ENCODE peak calls at places on chromosomes 7 and 10, in seven cellular contexts. B is aorta, S is prostate gland, J is cardiac muscle cell, L is SK-N-SH, M is neuronal stem cell, A is GM23338. W is an unnamed sample.

GRCh38 chr7:147279951-147280350 is 1163.3 kb downstream of the CNTNAP2 start:
- DNase-seq in B (no peak), S (no peak), J (no peak), L (no peak), M (peak), A (no peak), W (no peak)

GRCh38 chr7:123003539-123004126 is 8.1 kb upstream of the TAS2R16 start:
- DNase-seq in B (no peak), S (no peak), J (no peak), L (no peak), M (no peak), A (no peak), W (no peak)

GRCh38 chr7:34821965-34822558 is 164.0 kb downstream of the NPSR1 start:
- DNase-seq in B (no peak), S (no peak), J (no peak), L (no peak), M (no peak), A (peak), W (no peak)

GRCh38 chr10:3429651-3430050 is 257.1 kb upstream of the PITRM1 start:
- DNase-seq in B (no peak), S (no peak), J (no peak), L (no peak), M (no peak), A (no peak), W (peak)

GRCh38 chr7:108204281-108204796 is 74.2 kb upstream of the LAMB4 start:
- DNase-seq in B (no peak), S (no peak), J (no peak), L (no peak), M (no peak), A (no peak), W (no peak)

GRCh38 chr10:106711313-106711906 is 453.1 kb downstream of the SORCS1 start:
- DNase-seq in B (no peak), S (no peak), J (peak), L (peak), M (peak), A (peak), W (no peak)

GRCh38 chr7:99128076-99128950 is 15.6 kb downstream of the SMURF1 start:
- DNase-seq in B (no peak), S (peak), J (no peak), L (no peak), M (no peak), A (no peak), W (no peak)

GRCh38 chr7:24510781-24511180 is 62.5 kb upstream of the PALS2 start:
- DNase-seq in B (no peak), S (no peak), J (no peak), L (no peak), M (no peak), A (no peak), W (no peak)

GRCh38 chr7:93719546-93719945 is 145.0 kb upstream of the CALCR start:
- DNase-seq in B (no peak), S (no peak), J (no peak), L (no peak), M (no peak), A (no peak), W (no peak)

GRCh38 chr7:18960735-18961134 is 156.7 kb downstream of the TWIST1 start:
- DNase-seq in B (no peak), S (no peak), J (no peak), L (no peak), M (no peak), A (no peak), W (no peak)

GRCh38 chr7:25360471-25360870 is 132.2 kb upstream of the NPVF start:
- DNase-seq in B (no peak), S (peak), J (no peak), L (no peak), M (no peak), A (no peak), W (no peak)

GRCh38 chr10:97771055-97771811 is 566 bp downstream of the SFRP5 start:
- DNase-seq in B (no peak), S (no peak), J (peak), L (peak), M (no peak), A (peak), W (no peak)

GRCh38 chr10:97770265-97770664 is 1.5 kb downstream of the SFRP5 start:
- DNase-seq in B (no peak), S (no peak), J (no peak), L (no peak), M (no peak), A (no peak), W (no peak)

GRCh38 chr10:97774811-97775294 is 3.1 kb upstream of the SFRP5 start:
- DNase-seq in B (no peak), S (no peak), J (no peak), L (no peak), M (no peak), A (no peak), W (no peak)

GRCh38 chr10:97773096-97773495 is 1.3 kb upstream of the SFRP5 start:
- DNase-seq in B (no peak), S (no peak), J (no peak), L (no peak), M (no peak), A (peak), W (no peak)

DNA sequence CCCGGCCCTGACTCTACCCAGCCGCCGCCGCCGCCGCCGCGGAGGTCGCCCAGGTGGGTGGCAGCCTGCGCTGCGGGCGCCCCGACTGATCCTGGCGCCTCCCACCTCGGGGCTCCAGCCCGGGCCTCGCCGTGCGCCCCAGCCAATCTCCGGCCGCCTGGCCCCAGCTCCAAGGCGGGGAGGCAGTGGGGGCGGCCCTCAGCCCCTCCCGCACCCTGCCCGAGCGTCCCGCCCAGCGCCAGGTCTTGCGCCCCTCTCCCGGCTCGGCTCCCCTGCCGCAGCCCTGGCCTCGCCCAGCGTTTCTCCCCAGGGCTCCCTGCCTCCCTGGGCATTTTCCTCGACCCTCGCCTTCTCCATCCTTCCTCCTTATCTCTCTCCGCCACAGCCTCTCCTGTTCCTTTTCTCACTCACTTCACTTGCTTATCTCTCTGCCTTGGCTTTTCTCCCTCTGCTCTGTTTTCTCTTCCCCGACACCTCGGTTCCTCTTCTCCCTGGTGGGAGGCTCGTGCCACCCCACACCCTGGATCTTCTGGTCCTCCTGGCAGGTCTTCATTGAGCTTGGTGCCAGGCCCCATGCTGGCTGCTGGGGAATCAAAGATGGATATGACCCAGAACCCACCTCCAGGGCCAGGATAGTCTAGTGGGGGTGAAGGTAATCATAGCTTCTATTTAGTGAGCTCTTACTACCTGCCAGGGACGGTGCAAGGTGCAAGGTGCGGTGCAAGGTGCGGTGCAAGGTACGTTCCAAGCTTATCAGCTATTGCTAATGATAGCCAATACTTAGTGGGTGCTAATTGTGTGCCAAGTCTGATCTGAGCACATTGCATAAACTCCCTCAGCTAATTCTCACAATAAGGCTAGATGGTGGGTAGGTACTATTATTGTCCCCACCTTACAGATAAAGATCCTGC is at the start of gene SFRP5:
- DNase-seq in B (no peak), S (no peak), J (peak), L (peak), M (no peak), A (peak), W (no peak)
- H3K4me3 ChIP-seq in B (no peak), S (no peak), J (peak), L (no peak), M (peak), A (peak), W (peak)

GRCh38 chr10:122165914-122166313 is 105.2 kb upstream of the BTBD16 start:
- DNase-seq in B (no peak), S (no peak), J (no peak), L (no peak), M (no peak), A (no peak), W (no peak)

GRCh38 chr10:122163182-122164027 is 107.7 kb upstream of the BTBD16 start:
- DNase-seq in B (no peak), S (no peak), J (peak), L (peak), M (peak), A (peak), W (no peak)

GRCh38 chr10:122165492-122165832 is 105.6 kb upstream of the BTBD16 start:
- DNase-seq in B (no peak), S (no peak), J (no peak), L (no peak), M (no peak), A (no peak), W (no peak)

GRCh38 chr10:122164028-122164601 is 107.0 kb upstream of the BTBD16 start:
- DNase-seq in B (no peak), S (no peak), J (peak), L (peak), M (peak), A (peak), W (no peak)

DNA sequence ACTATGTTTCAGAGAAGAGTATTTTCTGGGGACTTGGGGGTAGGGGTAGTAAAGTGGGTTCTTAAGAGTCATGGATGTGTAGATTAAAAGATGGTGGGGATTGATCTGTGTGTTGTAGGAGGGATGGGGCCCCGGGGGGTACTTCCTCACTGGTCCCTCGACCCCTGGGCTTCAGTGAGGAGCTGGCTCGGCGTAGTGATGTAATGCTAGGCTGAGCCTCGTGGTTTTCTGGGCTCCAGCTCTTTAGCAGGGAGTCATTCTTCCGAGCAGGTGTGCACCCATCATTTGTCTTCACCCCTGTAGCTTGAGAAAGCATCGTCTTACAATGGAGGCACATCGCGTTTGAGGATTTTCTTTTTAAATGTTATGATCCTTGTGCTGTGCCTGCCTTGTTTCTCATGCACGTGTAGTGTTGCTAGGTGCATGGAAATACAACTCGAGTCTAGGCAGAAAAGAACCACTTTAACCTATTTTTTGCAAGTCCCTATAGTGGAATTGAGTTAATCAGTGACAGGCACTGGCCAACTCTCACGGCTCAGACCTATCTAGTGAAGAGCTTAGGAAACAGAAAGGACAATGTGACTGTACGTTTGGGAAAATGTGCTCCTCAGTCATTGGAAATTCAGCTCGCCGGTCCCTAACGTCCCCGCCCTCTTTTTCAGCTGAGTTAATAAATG is 106.1 kb upstream of the BTBD16 start:
- DNase-seq in B (no peak), S (no peak), J (no peak), L (no peak), M (no peak), A (peak), W (no peak)
- H3K4me3 ChIP-seq in B (no peak), S (no peak), J (no peak), L (no peak), M (peak), A (peak), W (no peak)

GRCh38 chr7:151704284-151704968 is 172.5 kb downstream of the PRKAG2 start:
- DNase-seq in B (no peak), S (no peak), J (no peak), L (peak), M (no peak), A (no peak), W (no peak)
- H3K4me3 ChIP-seq in B (no peak), S (no peak), J (no peak), L (no peak), M (no peak), A (no peak), W (no peak)

DNA sequence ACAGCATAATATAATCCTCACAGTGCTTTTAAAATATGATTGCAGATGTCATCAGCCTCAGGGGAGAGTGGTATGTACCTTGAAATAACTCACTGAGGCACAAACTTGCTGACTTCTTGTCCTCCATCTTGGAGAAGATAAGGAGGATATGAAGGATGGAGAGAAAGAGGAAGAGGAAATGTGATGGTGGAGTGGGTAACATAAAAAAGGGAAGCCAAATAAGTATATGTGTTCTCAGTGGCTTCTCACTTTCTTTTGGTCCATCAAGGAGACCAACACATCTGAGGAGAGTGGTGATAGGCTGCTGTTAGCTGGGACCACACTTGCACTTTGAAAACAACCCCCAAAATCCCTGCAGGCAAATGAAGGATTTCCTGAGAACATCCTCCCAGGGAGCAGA is 21.6 kb upstream of the ZNF37A start:
- DNase-seq in B (no peak), S (no peak), J (no peak), L (no peak), M (no peak), A (no peak), W (no peak)
- H3K4me3 ChIP-seq in B (no peak), S (no peak), J (no peak), L (no peak), M (no peak), A (no peak), W (no peak)

DNA sequence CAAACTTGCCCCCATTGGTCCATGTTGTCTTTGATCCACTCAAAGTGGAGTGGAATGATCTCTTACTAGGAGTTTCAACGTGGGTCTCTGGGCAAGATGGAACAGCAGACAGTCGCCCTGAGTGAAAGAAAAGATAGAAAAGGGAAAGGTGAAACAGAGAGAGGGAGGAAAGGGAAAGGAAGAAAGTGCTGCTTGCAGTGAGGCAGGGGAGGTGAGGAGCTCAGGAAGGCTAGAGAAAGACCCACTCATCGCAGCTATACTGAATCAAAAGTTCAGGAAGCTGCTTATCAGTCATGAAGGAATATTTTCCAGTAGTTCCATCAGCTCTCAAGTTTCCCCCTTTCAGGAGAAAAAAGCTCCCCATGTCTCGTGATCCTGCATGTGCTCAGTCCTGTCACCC is 86.9 kb downstream of the ZNF467 start:
- DNase-seq in B (no peak), S (no peak), J (no peak), L (no peak), M (no peak), A (no peak), W (no peak)
- H3K4me3 ChIP-seq in B (no peak), S (no peak), J (no peak), L (no peak), M (no peak), A (no peak), W (no peak)

GRCh38 chr7:2522780-2523433 is 3.3 kb downstream of the LFNG start:
- DNase-seq in B (no peak), S (peak), J (no peak), L (no peak), M (peak), A (peak), W (no peak)
- H3K4me3 ChIP-seq in B (no peak), S (peak), J (no peak), L (peak), M (peak), A (peak), W (no peak)

GRCh38 chr7:1033546-1034145 is 10.7 kb upstream of the GPR146 start:
- DNase-seq in B (no peak), S (no peak), J (no peak), L (no peak), M (no peak), A (no peak), W (no peak)
- H3K4me3 ChIP-seq in B (no peak), S (no peak), J (no peak), L (no peak), M (no peak), A (no peak), W (no peak)

GRCh38 chr10:66405566-66405965 is 520.3 kb upstream of the LRRTM3 start:
- DNase-seq in B (no peak), S (no peak), J (no peak), L (no peak), M (no peak), A (no peak), W (no peak)
- H3K4me3 ChIP-seq in B (no peak), S (no peak), J (no peak), L (no peak), M (no peak), A (no peak), W (no peak)

DNA sequence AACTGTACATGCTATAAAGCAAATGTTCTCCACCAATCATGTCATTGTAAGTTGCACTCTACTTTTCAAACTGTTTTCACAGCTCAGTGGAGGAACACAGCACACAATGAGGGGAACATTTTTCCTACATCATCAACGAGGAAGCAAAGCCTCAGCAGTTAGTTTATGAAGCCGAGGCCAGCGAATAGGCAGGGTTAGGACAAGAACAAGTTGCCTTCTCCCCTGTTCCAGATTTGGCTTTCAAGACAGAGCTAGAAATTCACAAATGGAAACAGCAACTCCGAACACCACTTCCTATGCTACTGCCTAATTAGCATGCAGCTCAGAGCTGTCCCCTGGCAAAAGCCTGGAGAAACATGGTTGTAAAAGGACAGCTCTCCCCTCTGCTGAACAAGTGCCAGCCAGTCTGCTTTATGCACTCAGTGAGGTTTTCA is 19.8 kb downstream of the ITGB8 start:
- DNase-seq in B (no peak), S (peak), J (peak), L (peak), M (no peak), A (peak), W (no peak)
- H3K4me3 ChIP-seq in B (no peak), S (no peak), J (no peak), L (no peak), M (no peak), A (no peak), W (no peak)

DNA sequence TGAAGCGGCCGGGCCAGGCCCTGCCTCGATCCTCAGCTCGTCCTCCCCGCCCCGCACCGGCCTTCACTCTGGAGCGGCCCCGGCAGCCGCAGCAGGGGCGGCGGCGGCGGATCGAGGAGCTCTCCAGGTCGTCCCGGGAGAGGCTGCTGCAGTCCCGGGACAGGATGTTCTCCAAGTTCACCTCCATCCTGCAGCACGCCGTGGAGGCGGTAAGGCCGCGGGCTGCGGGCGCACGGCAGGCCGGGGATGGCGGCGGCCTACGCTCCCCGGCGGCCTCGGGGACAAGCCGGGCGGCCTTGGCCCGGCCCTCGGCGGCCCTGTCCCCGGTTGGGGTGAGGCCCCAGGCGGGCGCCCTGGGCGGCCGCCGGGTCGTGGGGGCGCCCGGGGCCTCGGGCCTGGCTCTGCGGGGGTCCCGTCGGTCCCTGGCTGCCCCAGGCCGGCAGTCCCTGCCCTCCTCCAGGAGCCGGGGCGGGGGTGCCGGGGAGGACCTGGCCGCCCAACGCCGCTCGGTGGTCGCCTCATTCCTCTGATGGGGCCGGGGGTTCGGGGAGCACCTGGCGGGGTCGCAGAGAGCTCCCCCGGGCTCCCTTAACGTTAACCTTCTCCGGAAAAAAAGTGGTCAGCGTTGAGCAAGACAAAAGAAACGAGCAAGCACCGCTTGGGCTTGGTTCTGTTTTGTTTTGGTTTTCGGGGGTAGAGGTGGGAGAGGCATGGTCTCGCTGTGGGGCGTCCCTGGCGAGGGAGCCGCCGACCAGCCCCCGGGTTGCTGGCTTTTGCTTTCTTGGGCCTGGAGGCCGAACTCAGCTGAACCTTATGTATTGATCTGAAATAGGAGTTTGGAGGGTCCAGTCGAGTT is 563 bp downstream of the FHIP2A start:
- DNase-seq in B (peak), S (peak), J (peak), L (peak), M (peak), A (peak), W (no peak)
- H3K4me3 ChIP-seq in B (peak), S (peak), J (peak), L (peak), M (peak), A (peak), W (peak)

W was measured in right atrium auricular region.